ENCODE peak calls at places on chromosomes 16 and 17, in six cellular contexts. One of them, this sample, is unnamed.

GRCh38 chr16:58515871-58516767 is 802 bp downstream of the SETD6 start:
- DNase-seq in hepatocyte: peak
- DNase-seq in HFF-Myc: no peak
- DNase-seq in prostate gland: no peak
- DNase-seq in CD8-positive, alpha-beta memory T cell: no peak
- DNase-seq in CD4-positive, CD25-positive, alpha-beta regulatory T cell: peak
- DNase-seq in this sample: no peak

GRCh38 chr16:23080747-23081146 is 68.5 kb downstream of the USP31 start:
- DNase-seq in hepatocyte: no peak
- DNase-seq in CD8-positive, alpha-beta memory T cell: no peak
- DNase-seq in HFF-Myc: no peak
- DNase-seq in CD4-positive, CD25-positive, alpha-beta regulatory T cell: no peak
- DNase-seq in prostate gland: no peak
- DNase-seq in this sample: no peak

GRCh38 chr17:27657620-27658019 is 26.6 kb downstream of the LGALS9 start:
- DNase-seq in HFF-Myc: no peak
- DNase-seq in CD8-positive, alpha-beta memory T cell: no peak
- DNase-seq in hepatocyte: peak
- DNase-seq in CD4-positive, CD25-positive, alpha-beta regulatory T cell: no peak
- DNase-seq in prostate gland: no peak
- DNase-seq in this sample: no peak

GRCh38 chr17:35449371-35449931 is 885 bp upstream of the SLFN13 start:
- DNase-seq in CD4-positive, CD25-positive, alpha-beta regulatory T cell: no peak
- DNase-seq in CD8-positive, alpha-beta memory T cell: no peak
- DNase-seq in hepatocyte: peak
- DNase-seq in HFF-Myc: no peak
- DNase-seq in prostate gland: no peak
- DNase-seq in this sample: no peak

GRCh38 chr16:19389246-19389645 is 28.4 kb upstream of the TMC5 start:
- DNase-seq in CD4-positive, CD25-positive, alpha-beta regulatory T cell: peak
- DNase-seq in prostate gland: peak
- DNase-seq in HFF-Myc: no peak
- DNase-seq in hepatocyte: peak
- DNase-seq in CD8-positive, alpha-beta memory T cell: peak
- DNase-seq in this sample: no peak

GRCh38 chr16:57128787-57129389 is 36.5 kb downstream of the CPNE2 start:
- DNase-seq in HFF-Myc: no peak
- DNase-seq in CD8-positive, alpha-beta memory T cell: peak
- DNase-seq in hepatocyte: no peak
- DNase-seq in prostate gland: no peak
- DNase-seq in CD4-positive, CD25-positive, alpha-beta regulatory T cell: peak
- DNase-seq in this sample: no peak

GRCh38 chr16:78098544-78099371 is 696 bp upstream of the WWOX start:
- DNase-seq in prostate gland: no peak
- DNase-seq in CD4-positive, CD25-positive, alpha-beta regulatory T cell: no peak
- DNase-seq in CD8-positive, alpha-beta memory T cell: no peak
- DNase-seq in hepatocyte: no peak
- DNase-seq in HFF-Myc: no peak
- DNase-seq in this sample: no peak

GRCh38 chr17:45787044-45787443 is 2.9 kb downstream of the CRHR1 start:
- DNase-seq in CD8-positive, alpha-beta memory T cell: no peak
- DNase-seq in HFF-Myc: no peak
- DNase-seq in prostate gland: no peak
- DNase-seq in hepatocyte: no peak
- DNase-seq in CD4-positive, CD25-positive, alpha-beta regulatory T cell: no peak
- DNase-seq in this sample: no peak

GRCh38 chr16:7921360-7921759 is 588.7 kb downstream of the RBFOX1 start:
- DNase-seq in CD8-positive, alpha-beta memory T cell: no peak
- DNase-seq in HFF-Myc: no peak
- DNase-seq in prostate gland: no peak
- DNase-seq in CD4-positive, CD25-positive, alpha-beta regulatory T cell: no peak
- DNase-seq in hepatocyte: peak
- DNase-seq in this sample: no peak

GRCh38 chr17:56593741-56594527 is 435 bp downstream of the NOG start:
- DNase-seq in HFF-Myc: no peak
- DNase-seq in hepatocyte: peak
- DNase-seq in CD8-positive, alpha-beta memory T cell: no peak
- DNase-seq in prostate gland: peak
- DNase-seq in CD4-positive, CD25-positive, alpha-beta regulatory T cell: peak
- DNase-seq in this sample: no peak

GRCh38 chr16:84947022-84947421 is 64.3 kb downstream of the ZDHHC7 start:
- DNase-seq in CD8-positive, alpha-beta memory T cell: no peak
- DNase-seq in HFF-Myc: no peak
- DNase-seq in hepatocyte: peak
- DNase-seq in prostate gland: peak
- DNase-seq in CD4-positive, CD25-positive, alpha-beta regulatory T cell: no peak
- DNase-seq in this sample: no peak
- H3K4me3 ChIP-seq in CD8-positive, alpha-beta memory T cell: no peak
- H3K4me3 ChIP-seq in HFF-Myc: no peak
- H3K4me3 ChIP-seq in hepatocyte: no peak
- H3K4me3 ChIP-seq in prostate gland: no peak
- H3K4me3 ChIP-seq in CD4-positive, CD25-positive, alpha-beta regulatory T cell: no peak
- H3K4me3 ChIP-seq in this sample: no peak

GRCh38 chr17:29927546-29927945 is 2.5 kb downstream of the SSH2 start:
- DNase-seq in HFF-Myc: no peak
- DNase-seq in hepatocyte: no peak
- DNase-seq in prostate gland: no peak
- DNase-seq in CD8-positive, alpha-beta memory T cell: no peak
- DNase-seq in CD4-positive, CD25-positive, alpha-beta regulatory T cell: no peak
- DNase-seq in this sample: no peak
- H3K4me3 ChIP-seq in HFF-Myc: no peak
- H3K4me3 ChIP-seq in hepatocyte: no peak
- H3K4me3 ChIP-seq in prostate gland: no peak
- H3K4me3 ChIP-seq in CD8-positive, alpha-beta memory T cell: no peak
- H3K4me3 ChIP-seq in CD4-positive, CD25-positive, alpha-beta regulatory T cell: peak
- H3K4me3 ChIP-seq in this sample: no peak

DNA sequence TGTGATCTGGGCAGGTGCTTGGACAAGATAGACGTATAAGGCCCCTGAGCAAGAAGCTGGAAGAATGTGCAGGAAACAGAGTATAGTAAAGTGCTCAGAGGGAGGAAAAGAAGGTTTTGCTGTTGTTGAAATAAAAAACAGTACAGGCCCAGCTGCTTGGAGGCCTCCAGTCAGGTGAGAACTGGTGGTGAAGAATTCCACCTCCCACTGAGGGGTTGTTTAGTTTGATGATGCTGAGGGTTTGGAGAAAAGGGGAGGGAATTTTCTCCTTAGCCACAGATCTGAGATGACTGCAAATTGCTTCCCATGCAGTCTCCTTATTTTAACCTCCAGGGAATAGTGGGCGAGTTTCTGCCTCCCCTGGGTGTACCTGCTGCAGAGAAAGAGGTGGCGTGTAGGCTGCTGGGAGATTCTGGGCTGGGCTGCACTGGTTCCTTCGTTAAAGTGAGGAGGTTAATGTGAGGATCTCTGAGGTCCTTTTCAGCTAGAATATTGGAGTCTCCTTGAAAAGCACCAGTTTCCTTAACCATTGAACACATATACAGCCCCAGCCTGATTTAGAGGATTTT is 25.8 kb downstream of the SMPD3 start:
- DNase-seq in prostate gland: no peak
- DNase-seq in CD4-positive, CD25-positive, alpha-beta regulatory T cell: no peak
- DNase-seq in HFF-Myc: no peak
- DNase-seq in CD8-positive, alpha-beta memory T cell: no peak
- DNase-seq in hepatocyte: no peak
- DNase-seq in this sample: no peak
- H3K4me3 ChIP-seq in prostate gland: no peak
- H3K4me3 ChIP-seq in CD4-positive, CD25-positive, alpha-beta regulatory T cell: no peak
- H3K4me3 ChIP-seq in HFF-Myc: no peak
- H3K4me3 ChIP-seq in CD8-positive, alpha-beta memory T cell: no peak
- H3K4me3 ChIP-seq in hepatocyte: no peak
- H3K4me3 ChIP-seq in this sample: no peak

GRCh38 chr16:14530046-14530445 is 100.0 kb downstream of the PARN start:
- DNase-seq in CD4-positive, CD25-positive, alpha-beta regulatory T cell: no peak
- DNase-seq in CD8-positive, alpha-beta memory T cell: no peak
- DNase-seq in hepatocyte: no peak
- DNase-seq in HFF-Myc: no peak
- DNase-seq in prostate gland: no peak
- DNase-seq in this sample: no peak

GRCh38 chr16:14527411-14528044 is 102.5 kb downstream of the PARN start:
- DNase-seq in CD8-positive, alpha-beta memory T cell: no peak
- DNase-seq in hepatocyte: no peak
- DNase-seq in prostate gland: no peak
- DNase-seq in HFF-Myc: no peak
- DNase-seq in CD4-positive, CD25-positive, alpha-beta regulatory T cell: no peak
- DNase-seq in this sample: peak

GRCh38 chr16:14529010-14529669 is 100.9 kb downstream of the PARN start:
- DNase-seq in prostate gland: peak
- DNase-seq in HFF-Myc: peak
- DNase-seq in CD4-positive, CD25-positive, alpha-beta regulatory T cell: peak
- DNase-seq in hepatocyte: peak
- DNase-seq in CD8-positive, alpha-beta memory T cell: no peak
- DNase-seq in this sample: peak

GRCh38 chr16:14531101-14531500 is 99.0 kb downstream of the PARN start:
- DNase-seq in CD4-positive, CD25-positive, alpha-beta regulatory T cell: no peak
- DNase-seq in HFF-Myc: no peak
- DNase-seq in hepatocyte: no peak
- DNase-seq in CD8-positive, alpha-beta memory T cell: no peak
- DNase-seq in prostate gland: no peak
- DNase-seq in this sample: no peak

DNA sequence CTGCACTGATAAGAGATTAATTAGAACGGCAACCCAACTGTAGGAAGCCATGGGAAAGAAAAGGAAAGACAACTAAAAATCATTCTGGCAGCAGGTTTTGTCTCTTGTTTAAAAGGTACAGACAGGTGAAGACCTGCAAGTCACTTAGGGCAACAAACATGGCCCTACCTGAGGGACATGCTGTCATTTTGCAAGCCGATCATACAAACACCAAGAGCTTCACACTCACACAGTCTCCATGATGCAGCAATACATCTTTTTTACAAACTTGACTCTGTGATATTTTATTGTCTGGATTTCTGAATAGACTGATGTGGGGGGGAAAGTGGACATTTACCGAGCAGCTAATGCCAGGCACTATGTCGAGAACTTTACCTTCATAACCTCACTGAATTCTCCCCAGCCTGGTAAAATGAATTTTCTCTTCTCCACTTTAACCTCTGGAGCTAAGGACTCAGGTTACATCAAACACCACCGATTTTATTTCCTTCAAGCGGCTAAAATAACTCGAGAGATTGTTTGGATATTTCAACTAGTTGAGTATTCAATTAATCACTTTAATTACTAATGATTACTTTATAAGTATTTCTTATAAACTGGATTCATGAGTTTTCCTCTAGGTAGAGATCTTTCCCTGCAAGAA is 101.6 kb downstream of the PARN start:
- DNase-seq in prostate gland: no peak
- DNase-seq in CD4-positive, CD25-positive, alpha-beta regulatory T cell: no peak
- DNase-seq in hepatocyte: no peak
- DNase-seq in HFF-Myc: no peak
- DNase-seq in CD8-positive, alpha-beta memory T cell: no peak
- DNase-seq in this sample: no peak
- H3K4me3 ChIP-seq in prostate gland: no peak
- H3K4me3 ChIP-seq in CD4-positive, CD25-positive, alpha-beta regulatory T cell: no peak
- H3K4me3 ChIP-seq in hepatocyte: no peak
- H3K4me3 ChIP-seq in HFF-Myc: no peak
- H3K4me3 ChIP-seq in CD8-positive, alpha-beta memory T cell: no peak
- H3K4me3 ChIP-seq in this sample: no peak